ENCODE peak calls at places on chromosomes 13 and 19, in seven cellular contexts. O, D, U, A, X, I and C are unnamed samples.

GRCh38 chr13:53405616-53406015 is 377.0 kb downstream of the OLFM4 start:
- DNase-seq in O (no peak), D (no peak), U (peak; percentile 34), A (peak; percentile 22), X (no peak), I (no peak), C (peak; percentile 68)

GRCh38 chr19:7844951-7845350 is 14.9 kb downstream of the EVI5L start:
- DNase-seq in O (no peak), D (no peak), U (no peak), A (peak; percentile 4), X (no peak), I (no peak), C (no peak)

GRCh38 chr19:57171551-57172081 is 4.3 kb upstream of the DUXA start:
- DNase-seq in O (no peak), D (no peak), U (peak; percentile 39), A (peak; percentile 76), X (no peak), I (no peak), C (peak; percentile 12)

GRCh38 chr19:37304190-37304883 is 66.6 kb upstream of the ZNF527 start:
- DNase-seq in O (no peak), D (no peak), U (peak; percentile 69), A (peak; percentile 41), X (no peak), I (no peak), C (peak; percentile 76)

GRCh38 chr13:32734511-32734910 is 148.3 kb downstream of the PDS5B start:
- DNase-seq in O (no peak), D (no peak), U (no peak), A (no peak), X (no peak), I (no peak), C (no peak)

GRCh38 chr19:3121821-3122511 is 13.9 kb upstream of the GNA15 start:
- DNase-seq in O (no peak), D (no peak), U (no peak), A (no peak), X (no peak), I (no peak), C (no peak)

GRCh38 chr13:68056816-68057710 is 826.9 kb upstream of the PCDH9 start:
- DNase-seq in O (no peak), D (no peak), U (no peak), A (peak; percentile 20), X (no peak), I (no peak), C (no peak)

GRCh38 chr13:40172878-40173277 is 493.6 kb downstream of the FOXO1 start:
- DNase-seq in O (no peak), D (no peak), U (no peak), A (no peak), X (no peak), I (no peak), C (no peak)

GRCh38 chr13:71320452-71320851 is 546.6 kb downstream of the DACH1 start:
- DNase-seq in O (no peak), D (no peak), U (peak; percentile 17), A (peak; percentile 23), X (no peak), I (peak; percentile 40), C (peak; percentile 16)

GRCh38 chr13:57970404-57970803 is 338.9 kb downstream of the PCDH17 start:
- DNase-seq in O (no peak), D (no peak), U (no peak), A (no peak), X (no peak), I (no peak), C (no peak)

GRCh38 chr19:38151242-38151641 is 72.8 kb downstream of the DPF1 start:
- DNase-seq in O (no peak), D (no peak), U (no peak), A (no peak), X (no peak), I (no peak), C (no peak)

GRCh38 chr13:21583496-21583895 is 20.5 kb downstream of the MICU2 start:
- DNase-seq in O (no peak), D (no peak), U (no peak), A (no peak), X (no peak), I (peak; percentile 16), C (peak; percentile 20)

GRCh38 chr13:66425741-66426140 is 804.4 kb downstream of the PCDH9 start:
- DNase-seq in O (no peak), D (no peak), U (no peak), A (no peak), X (no peak), I (no peak), C (no peak)

GRCh38 chr19:41707502-41707812 is 969 bp upstream of the CEACAM5 start:
- DNase-seq in O (no peak), D (no peak), U (no peak), A (no peak), X (no peak), I (no peak), C (peak; percentile 24)

GRCh38 chr13:32135655-32136054 is 104.1 kb downstream of the FRY start:
- DNase-seq in O (no peak), D (no peak), U (no peak), A (no peak), X (no peak), I (no peak), C (no peak)

GRCh38 chr13:112688560-112689497 is 1.0 kb upstream of the ATP11A start:
- DNase-seq in O (no peak), D (peak; percentile 34), U (peak; percentile 40), A (no peak), X (peak; percentile 15), I (no peak), C (peak; percentile 10)

GRCh38 chr13:82688400-82688999 is 1193.8 kb downstream of the SLITRK1 start:
- DNase-seq in O (no peak), D (no peak), U (no peak), A (no peak), X (no peak), I (no peak), C (no peak)

GRCh38 chr19:2567580-2567979 is 91.7 kb downstream of the GADD45B start:
- DNase-seq in O (no peak), D (no peak), U (no peak), A (no peak), X (no peak), I (no peak), C (peak; percentile 6)

GRCh38 chr13:94987081-94987480 is 274.7 kb upstream of the SOX21 start:
- DNase-seq in O (no peak), D (no peak), U (no peak), A (no peak), X (no peak), I (no peak), C (no peak)

GRCh38 chr13:29901714-29902631 is 51.6 kb upstream of the UBL3 start:
- DNase-seq in O (no peak), D (peak; percentile 15), U (no peak), A (peak; percentile 73), X (no peak), I (peak; percentile 92), C (no peak)

GRCh38 chr13:99331881-99332293 is 24.7 kb upstream of the GPR183 start:
- DNase-seq in O (no peak), D (no peak), U (no peak), A (no peak), X (no peak), I (no peak), C (no peak)

GRCh38 chr13:100125946-100126345 is 37.1 kb downstream of the PCCA start:
- DNase-seq in O (no peak), D (no peak), U (no peak), A (no peak), X (no peak), I (no peak), C (no peak)

GRCh38 chr13:88086577-88086976 is 415.4 kb downstream of the SLITRK5 start:
- DNase-seq in O (no peak), D (no peak), U (no peak), A (no peak), X (no peak), I (no peak), C (no peak)

GRCh38 chr13:89923731-89924130 is 1423.8 kb upstream of the MIR17HG start:
- DNase-seq in O (no peak), D (no peak), U (no peak), A (no peak), X (no peak), I (no peak), C (no peak)

GRCh38 chr19:47613165-47614146 is 4.5 kb downstream of the BICRA start:
- DNase-seq in O (no peak), D (no peak), U (peak; percentile 37), A (peak; percentile 61), X (no peak), I (no peak), C (peak; percentile 80)